ENCODE peak calls at places on chromosomes 3 and 15, in seven cellular contexts. One of them, this sample, is unnamed.

GRCh38 chr15:39587291-39587909 is 6.5 kb downstream of the THBS1 start:
- DNase-seq in fibroblast of lung: peak; percentile 15
- DNase-seq in GM23248: peak; percentile 52
- DNase-seq in neural progenitor cell: no peak
- DNase-seq in GM23338: no peak
- DNase-seq in mammary epithelial cell: no peak
- DNase-seq in hepatocyte: no peak
- DNase-seq in this sample: peak; percentile 26

GRCh38 chr3:119628816-119629445 is 31.2 kb downstream of the PLA1A start:
- DNase-seq in fibroblast of lung: peak; percentile 66
- DNase-seq in GM23248: no peak
- DNase-seq in neural progenitor cell: no peak
- DNase-seq in GM23338: no peak
- DNase-seq in mammary epithelial cell: peak; percentile 14
- DNase-seq in hepatocyte: no peak
- DNase-seq in this sample: no peak

GRCh38 chr3:123559040-123559861 is 25.6 kb downstream of the HACD2 start:
- DNase-seq in fibroblast of lung: peak; percentile 40
- DNase-seq in GM23248: peak; percentile 77
- DNase-seq in neural progenitor cell: peak; percentile 78
- DNase-seq in GM23338: peak; percentile 87
- DNase-seq in mammary epithelial cell: peak; percentile 20
- DNase-seq in hepatocyte: peak; percentile 82
- DNase-seq in this sample: no peak

GRCh38 chr3:162390891-162391290 is 894.3 kb downstream of the OTOL1 start:
- DNase-seq in fibroblast of lung: peak; percentile 91
- DNase-seq in GM23248: peak; percentile 85
- DNase-seq in neural progenitor cell: no peak
- DNase-seq in GM23338: no peak
- DNase-seq in mammary epithelial cell: peak; percentile 84
- DNase-seq in hepatocyte: no peak
- DNase-seq in this sample: no peak

GRCh38 chr15:90558182-90558581 is 28.5 kb downstream of the CRTC3 start:
- DNase-seq in fibroblast of lung: no peak
- DNase-seq in GM23248: peak; percentile 61
- DNase-seq in neural progenitor cell: no peak
- DNase-seq in GM23338: no peak
- DNase-seq in mammary epithelial cell: no peak
- DNase-seq in hepatocyte: peak; percentile 81
- DNase-seq in this sample: no peak

GRCh38 chr3:12832350-12833225 is 8.8 kb downstream of the RPL32 start:
- DNase-seq in fibroblast of lung: no peak
- DNase-seq in GM23248: no peak
- DNase-seq in neural progenitor cell: no peak
- DNase-seq in GM23338: no peak
- DNase-seq in mammary epithelial cell: no peak
- DNase-seq in hepatocyte: no peak
- DNase-seq in this sample: no peak

GRCh38 chr15:41777421-41777973 is 3.2 kb downstream of the MAPKBP1 start:
- DNase-seq in fibroblast of lung: peak; percentile 55
- DNase-seq in GM23248: peak; percentile 76
- DNase-seq in neural progenitor cell: no peak
- DNase-seq in GM23338: no peak
- DNase-seq in mammary epithelial cell: peak; percentile 66
- DNase-seq in hepatocyte: no peak
- DNase-seq in this sample: no peak

GRCh38 chr15:75142499-75142898 is 59.2 kb upstream of the C15orf39 start:
- DNase-seq in fibroblast of lung: no peak
- DNase-seq in GM23248: no peak
- DNase-seq in neural progenitor cell: no peak
- DNase-seq in GM23338: no peak
- DNase-seq in mammary epithelial cell: no peak
- DNase-seq in hepatocyte: no peak
- DNase-seq in this sample: no peak

GRCh38 chr3:34386309-34386708 is 587.9 kb downstream of the PDCD6IP start:
- DNase-seq in fibroblast of lung: no peak
- DNase-seq in GM23248: no peak
- DNase-seq in neural progenitor cell: no peak
- DNase-seq in GM23338: no peak
- DNase-seq in mammary epithelial cell: no peak
- DNase-seq in hepatocyte: no peak
- DNase-seq in this sample: no peak

GRCh38 chr3:187858086-187858485 is 112.8 kb upstream of the BCL6 start:
- DNase-seq in fibroblast of lung: no peak
- DNase-seq in GM23248: peak; percentile 24
- DNase-seq in neural progenitor cell: no peak
- DNase-seq in GM23338: no peak
- DNase-seq in mammary epithelial cell: no peak
- DNase-seq in hepatocyte: no peak
- DNase-seq in this sample: no peak
- H3K4me1 ChIP-seq in fibroblast of lung: no peaks in the 10 kb centered on the region
- H3K4me1 ChIP-seq in GM23248: no peaks in the 10 kb centered on the region
- H3K4me1 ChIP-seq in neural progenitor cell: no peaks in the 10 kb centered on the region
- H3K4me1 ChIP-seq in GM23338: no peaks in the 10 kb centered on the region
- H3K4me1 ChIP-seq in mammary epithelial cell: peaks cover 6% of the 10 kb centered on the region
- H3K4me1 ChIP-seq in hepatocyte: no peaks in the 10 kb centered on the region
- H3K4me1 ChIP-seq in this sample: peaks cover 8% of the 10 kb centered on the region

DNA sequence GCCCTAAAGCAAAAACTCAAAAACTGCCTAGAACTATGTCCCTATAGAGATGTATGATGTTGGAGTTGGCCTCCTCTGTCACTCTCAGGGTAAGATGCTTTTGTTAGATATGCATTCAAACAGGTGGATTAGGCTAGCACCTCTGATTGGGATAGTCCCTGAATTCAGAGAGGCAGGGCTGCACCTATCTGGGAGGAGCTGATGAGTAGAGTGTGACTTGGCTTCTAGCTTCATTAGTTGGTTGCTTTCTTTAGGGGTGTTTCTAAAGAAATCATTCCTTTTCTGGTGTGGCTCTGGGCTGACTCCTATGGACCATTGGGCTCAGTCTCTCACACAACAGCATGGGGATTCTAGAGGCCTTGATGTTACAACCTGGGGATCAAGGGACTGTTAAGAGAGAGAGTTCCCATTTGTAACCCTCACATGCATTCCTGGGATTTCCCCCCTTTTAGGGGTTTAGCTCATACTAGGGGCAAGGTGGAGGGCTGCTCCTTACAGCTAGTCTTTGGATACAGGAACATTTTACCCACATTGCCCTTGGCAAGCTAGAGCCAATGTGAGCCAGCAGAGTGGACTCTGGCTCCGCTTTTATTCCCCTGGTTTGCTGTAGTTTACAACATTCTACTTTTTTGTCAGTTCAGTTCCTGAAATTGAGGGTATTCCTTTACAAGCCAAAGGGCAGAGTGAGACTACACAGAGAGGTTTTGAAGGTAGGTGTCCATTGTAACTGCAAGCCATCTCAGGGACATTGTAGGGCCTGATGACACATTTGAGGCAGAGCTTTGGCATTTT is 7.5 kb downstream of the ZNF592 start:
- DNase-seq in fibroblast of lung: no peak
- DNase-seq in GM23248: no peak
- DNase-seq in neural progenitor cell: no peak
- DNase-seq in GM23338: peak; percentile 16
- DNase-seq in mammary epithelial cell: peak; percentile 26
- DNase-seq in hepatocyte: no peak
- DNase-seq in this sample: no peak
- H3K27ac ChIP-seq in fibroblast of lung: no peak overlapping the region
- H3K27ac ChIP-seq in GM23248: no peak overlapping the region
- H3K27ac ChIP-seq in neural progenitor cell: no peak overlapping the region
- H3K27ac ChIP-seq in GM23338: peak overlapping the region; percentile 18
- H3K27ac ChIP-seq in mammary epithelial cell: no peak overlapping the region
- H3K27ac ChIP-seq in hepatocyte: peak overlapping the region; percentile 40
- H3K27ac ChIP-seq in this sample: no peak overlapping the region

DNA sequence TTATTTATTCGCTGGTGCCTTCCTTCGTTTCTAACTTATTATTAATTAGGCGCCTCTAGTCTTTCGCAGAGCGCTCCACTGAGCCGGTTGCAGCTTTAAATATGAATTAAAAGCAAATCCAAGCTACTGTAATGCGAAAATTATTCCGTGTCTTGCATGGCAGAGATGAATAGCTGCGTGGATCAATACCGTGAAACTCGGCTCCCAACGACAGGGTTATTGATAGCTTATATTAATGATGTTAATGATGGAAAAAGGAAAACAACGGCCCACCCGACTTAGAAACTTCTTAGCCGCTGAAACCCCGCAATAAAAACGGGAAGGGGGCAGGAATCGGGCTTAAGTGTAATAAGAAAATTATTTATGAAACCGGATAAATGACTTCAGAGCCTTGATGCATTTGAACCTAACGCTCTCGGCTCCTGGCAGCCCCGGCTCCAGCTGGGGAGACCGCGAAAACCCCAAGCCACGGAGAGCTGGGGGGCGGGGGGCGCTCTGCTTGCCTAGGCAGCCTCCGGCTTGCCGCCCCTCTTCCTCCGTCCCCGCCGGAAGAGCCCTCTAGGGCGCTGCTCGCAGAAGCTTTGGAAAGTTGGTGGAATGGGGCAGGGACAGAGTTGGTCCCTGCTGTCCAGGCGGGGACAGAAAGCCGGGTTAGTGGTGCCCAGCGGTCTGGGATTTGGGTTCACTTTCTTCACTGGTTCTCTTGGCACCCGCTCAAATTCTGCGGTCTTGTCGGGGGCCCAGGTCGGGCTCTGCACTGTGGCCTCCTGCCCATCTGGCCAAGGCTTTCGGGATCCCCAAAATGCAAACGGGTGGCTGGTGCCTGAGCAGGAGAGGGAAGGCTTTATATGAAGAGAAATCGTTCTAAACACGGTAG is 7.7 kb upstream of the ONECUT1 start:
- DNase-seq in fibroblast of lung: no peak
- DNase-seq in GM23248: no peak
- DNase-seq in neural progenitor cell: no peak
- DNase-seq in GM23338: peak; percentile 61
- DNase-seq in mammary epithelial cell: no peak
- DNase-seq in hepatocyte: no peak
- DNase-seq in this sample: no peak
- TF ChIP-seq EZH2 in fibroblast of lung: peak; percentile 69
- TF ChIP-seq EZH2 in GM23248: peak; percentile 80
- TF ChIP-seq EZH2 in neural progenitor cell: peak; percentile 63
- TF ChIP-seq EZH2 in GM23338: peak; percentile 76
- TF ChIP-seq EZH2 in mammary epithelial cell: peak; percentile 63
- TF ChIP-seq EZH2 in hepatocyte: peak; percentile 50
- TF ChIP-seq EZH2 in this sample: peak; percentile 52

GRCh38 chr3:43341788-43342187 is 55.4 kb downstream of the SNRK start:
- DNase-seq in fibroblast of lung: no peak
- DNase-seq in GM23248: no peak
- DNase-seq in neural progenitor cell: no peak
- DNase-seq in GM23338: no peak
- DNase-seq in mammary epithelial cell: no peak
- DNase-seq in hepatocyte: no peak
- DNase-seq in this sample: no peak

GRCh38 chr3:43345246-43345645 is 58.9 kb downstream of the SNRK start:
- DNase-seq in fibroblast of lung: no peak
- DNase-seq in GM23248: no peak
- DNase-seq in neural progenitor cell: no peak
- DNase-seq in GM23338: no peak
- DNase-seq in mammary epithelial cell: no peak
- DNase-seq in hepatocyte: no peak
- DNase-seq in this sample: no peak

GRCh38 chr3:43343185-43343584 is 56.8 kb downstream of the SNRK start:
- DNase-seq in fibroblast of lung: no peak
- DNase-seq in GM23248: no peak
- DNase-seq in neural progenitor cell: no peak
- DNase-seq in GM23338: no peak
- DNase-seq in mammary epithelial cell: no peak
- DNase-seq in hepatocyte: no peak
- DNase-seq in this sample: no peak

GRCh38 chr3:43344520-43344919 is 58.2 kb downstream of the SNRK start:
- DNase-seq in fibroblast of lung: no peak
- DNase-seq in GM23248: no peak
- DNase-seq in neural progenitor cell: no peak
- DNase-seq in GM23338: no peak
- DNase-seq in mammary epithelial cell: no peak
- DNase-seq in hepatocyte: no peak
- DNase-seq in this sample: no peak

GRCh38 chr3:43343778-43344177 is 57.4 kb downstream of the SNRK start:
- DNase-seq in fibroblast of lung: no peak
- DNase-seq in GM23248: no peak
- DNase-seq in neural progenitor cell: no peak
- DNase-seq in GM23338: no peak
- DNase-seq in mammary epithelial cell: no peak
- DNase-seq in hepatocyte: no peak
- DNase-seq in this sample: no peak
- H3K4me1 ChIP-seq in fibroblast of lung: peaks cover 2% of the 10 kb centered on the region
- H3K4me1 ChIP-seq in GM23248: peaks cover 12% of the 10 kb centered on the region
- H3K4me1 ChIP-seq in neural progenitor cell: no peaks in the 10 kb centered on the region
- H3K4me1 ChIP-seq in GM23338: peaks cover 11% of the 10 kb centered on the region
- H3K4me1 ChIP-seq in mammary epithelial cell: no peaks in the 10 kb centered on the region
- H3K4me1 ChIP-seq in hepatocyte: no peaks in the 10 kb centered on the region
- H3K4me1 ChIP-seq in this sample: no peaks in the 10 kb centered on the region

GRCh38 chr3:47976135-47976758 is 40.0 kb downstream of the MAP4 start:
- DNase-seq in fibroblast of lung: no peak
- DNase-seq in GM23248: no peak
- DNase-seq in neural progenitor cell: no peak
- DNase-seq in GM23338: no peak
- DNase-seq in mammary epithelial cell: no peak
- DNase-seq in hepatocyte: no peak
- DNase-seq in this sample: no peak

GRCh38 chr3:47974974-47975470 is 41.2 kb downstream of the MAP4 start:
- DNase-seq in fibroblast of lung: no peak
- DNase-seq in GM23248: no peak
- DNase-seq in neural progenitor cell: no peak
- DNase-seq in GM23338: no peak
- DNase-seq in mammary epithelial cell: no peak
- DNase-seq in hepatocyte: no peak
- DNase-seq in this sample: no peak

GRCh38 chr3:47979070-47979469 is 37.1 kb downstream of the MAP4 start:
- DNase-seq in fibroblast of lung: no peak
- DNase-seq in GM23248: no peak
- DNase-seq in neural progenitor cell: no peak
- DNase-seq in GM23338: no peak
- DNase-seq in mammary epithelial cell: no peak
- DNase-seq in hepatocyte: no peak
- DNase-seq in this sample: no peak

GRCh38 chr3:47980795-47981194 is 35.4 kb downstream of the MAP4 start:
- DNase-seq in fibroblast of lung: no peak
- DNase-seq in GM23248: no peak
- DNase-seq in neural progenitor cell: no peak
- DNase-seq in GM23338: no peak
- DNase-seq in mammary epithelial cell: no peak
- DNase-seq in hepatocyte: no peak
- DNase-seq in this sample: no peak

GRCh38 chr3:47978386-47978785 is 37.8 kb downstream of the MAP4 start:
- DNase-seq in fibroblast of lung: no peak
- DNase-seq in GM23248: peak; percentile 25
- DNase-seq in neural progenitor cell: no peak
- DNase-seq in GM23338: no peak
- DNase-seq in mammary epithelial cell: no peak
- DNase-seq in hepatocyte: no peak
- DNase-seq in this sample: no peak
- H3K27ac ChIP-seq in fibroblast of lung: no peak overlapping the region
- H3K27ac ChIP-seq in GM23248: no peak overlapping the region
- H3K27ac ChIP-seq in neural progenitor cell: no peak overlapping the region
- H3K27ac ChIP-seq in GM23338: no peak overlapping the region
- H3K27ac ChIP-seq in mammary epithelial cell: no peak overlapping the region
- H3K27ac ChIP-seq in hepatocyte: no peak overlapping the region
- H3K27ac ChIP-seq in this sample: no peak overlapping the region